ENCODE peak calls at places on chromosomes 16 and 17, in seven cellular contexts. One of them, this sample, is unnamed.

GRCh38 chr16:72023962-72024361 is 15.4 kb downstream of the DHODH start:
- DNase-seq in AG04450: no peak
- DNase-seq in coronary artery: no peak
- DNase-seq in activated B cell treated with CpG ODN at 0.5 μM for 24 hours: no peak
- DNase-seq in right lobe of liver: peak
- DNase-seq in fibroblast of the aortic adventitia: no peak
- DNase-seq in tibial artery: no peak
- DNase-seq in this sample: no peak

GRCh38 chr16:88541109-88541508 is 29.1 kb upstream of the ZC3H18 start:
- DNase-seq in AG04450: no peak
- DNase-seq in coronary artery: no peak
- DNase-seq in activated B cell treated with CpG ODN at 0.5 μM for 24 hours: no peak
- DNase-seq in right lobe of liver: no peak
- DNase-seq in fibroblast of the aortic adventitia: no peak
- DNase-seq in tibial artery: no peak
- DNase-seq in this sample: no peak

GRCh38 chr17:4175921-4176802 is 33.2 kb downstream of the CYB5D2 start:
- DNase-seq in AG04450: no peak
- DNase-seq in coronary artery: no peak
- DNase-seq in activated B cell treated with CpG ODN at 0.5 μM for 24 hours: no peak
- DNase-seq in right lobe of liver: no peak
- DNase-seq in fibroblast of the aortic adventitia: no peak
- DNase-seq in tibial artery: no peak
- DNase-seq in this sample: peak

GRCh38 chr17:82101301-82101715 is 3.3 kb upstream of the FASN start:
- DNase-seq in AG04450: no peak
- DNase-seq in coronary artery: no peak
- DNase-seq in activated B cell treated with CpG ODN at 0.5 μM for 24 hours: no peak
- DNase-seq in right lobe of liver: peak
- DNase-seq in fibroblast of the aortic adventitia: no peak
- DNase-seq in tibial artery: no peak
- DNase-seq in this sample: no peak

GRCh38 chr16:50284131-50284911 is 18.0 kb downstream of the ADCY7 start:
- DNase-seq in AG04450: no peak
- DNase-seq in coronary artery: no peak
- DNase-seq in activated B cell treated with CpG ODN at 0.5 μM for 24 hours: no peak
- DNase-seq in right lobe of liver: no peak
- DNase-seq in fibroblast of the aortic adventitia: no peak
- DNase-seq in tibial artery: peak
- DNase-seq in this sample: no peak

GRCh38 chr17:64418506-64419339 is 28.1 kb upstream of the PECAM1 start:
- DNase-seq in AG04450: peak
- DNase-seq in coronary artery: no peak
- DNase-seq in activated B cell treated with CpG ODN at 0.5 μM for 24 hours: no peak
- DNase-seq in right lobe of liver: no peak
- DNase-seq in fibroblast of the aortic adventitia: peak
- DNase-seq in tibial artery: no peak
- DNase-seq in this sample: peak

GRCh38 chr16:17396762-17397498 is 73.8 kb downstream of the XYLT1 start:
- DNase-seq in AG04450: no peak
- DNase-seq in coronary artery: no peak
- DNase-seq in activated B cell treated with CpG ODN at 0.5 μM for 24 hours: no peak
- DNase-seq in right lobe of liver: no peak
- DNase-seq in fibroblast of the aortic adventitia: peak
- DNase-seq in tibial artery: peak
- DNase-seq in this sample: peak

GRCh38 chr17:76700290-76700626 is 10.5 kb downstream of the MXRA7 start:
- DNase-seq in AG04450: no peak
- DNase-seq in coronary artery: no peak
- DNase-seq in activated B cell treated with CpG ODN at 0.5 μM for 24 hours: no peak
- DNase-seq in right lobe of liver: no peak
- DNase-seq in fibroblast of the aortic adventitia: peak
- DNase-seq in tibial artery: no peak
- DNase-seq in this sample: no peak

GRCh38 chr16:74730049-74730683 is 29.5 kb upstream of the MLKL start:
- DNase-seq in AG04450: no peak
- DNase-seq in coronary artery: no peak
- DNase-seq in activated B cell treated with CpG ODN at 0.5 μM for 24 hours: no peak
- DNase-seq in right lobe of liver: no peak
- DNase-seq in fibroblast of the aortic adventitia: no peak
- DNase-seq in tibial artery: no peak
- DNase-seq in this sample: no peak

GRCh38 chr16:69179255-69180010 is 7.5 kb upstream of the SNTB2 start:
- DNase-seq in AG04450: peak
- DNase-seq in coronary artery: no peak
- DNase-seq in activated B cell treated with CpG ODN at 0.5 μM for 24 hours: no peak
- DNase-seq in right lobe of liver: peak
- DNase-seq in fibroblast of the aortic adventitia: peak
- DNase-seq in tibial artery: peak
- DNase-seq in this sample: peak

GRCh38 chr17:3826191-3826590 is 19.9 kb downstream of the NCBP3 start:
- DNase-seq in AG04450: no peak
- DNase-seq in coronary artery: no peak
- DNase-seq in activated B cell treated with CpG ODN at 0.5 μM for 24 hours: no peak
- DNase-seq in right lobe of liver: no peak
- DNase-seq in fibroblast of the aortic adventitia: no peak
- DNase-seq in tibial artery: no peak
- DNase-seq in this sample: no peak

GRCh38 chr16:77191259-77191969 is 424 bp downstream of the MON1B start:
- DNase-seq in AG04450: no peak
- DNase-seq in coronary artery: no peak
- DNase-seq in activated B cell treated with CpG ODN at 0.5 μM for 24 hours: peak
- DNase-seq in right lobe of liver: no peak
- DNase-seq in fibroblast of the aortic adventitia: peak
- DNase-seq in tibial artery: no peak
- DNase-seq in this sample: peak

GRCh38 chr17:8726951-8727555 is 17.6 kb downstream of the CCDC42 start:
- DNase-seq in AG04450: no peak
- DNase-seq in coronary artery: peak
- DNase-seq in activated B cell treated with CpG ODN at 0.5 μM for 24 hours: no peak
- DNase-seq in right lobe of liver: no peak
- DNase-seq in fibroblast of the aortic adventitia: peak
- DNase-seq in tibial artery: peak
- DNase-seq in this sample: peak

GRCh38 chr17:9878791-9879525 is 26.1 kb downstream of the RCVRN start:
- DNase-seq in AG04450: no peak
- DNase-seq in coronary artery: no peak
- DNase-seq in activated B cell treated with CpG ODN at 0.5 μM for 24 hours: no peak
- DNase-seq in right lobe of liver: no peak
- DNase-seq in fibroblast of the aortic adventitia: no peak
- DNase-seq in tibial artery: no peak
- DNase-seq in this sample: peak

GRCh38 chr16:1102921-1103648 is 7.0 kb upstream of the C1QTNF8 start:
- DNase-seq in AG04450: no peak
- DNase-seq in coronary artery: no peak
- DNase-seq in activated B cell treated with CpG ODN at 0.5 μM for 24 hours: peak
- DNase-seq in right lobe of liver: peak
- DNase-seq in fibroblast of the aortic adventitia: no peak
- DNase-seq in tibial artery: no peak
- DNase-seq in this sample: peak

GRCh38 chr16:641326-642188 is at the start of gene MCRIP2:
- DNase-seq in AG04450: peak
- DNase-seq in coronary artery: peak
- DNase-seq in activated B cell treated with CpG ODN at 0.5 μM for 24 hours: peak
- DNase-seq in right lobe of liver: peak
- DNase-seq in fibroblast of the aortic adventitia: peak
- DNase-seq in tibial artery: peak
- DNase-seq in this sample: peak

GRCh38 chr16:50416388-50416787 is 47.6 kb upstream of the BRD7 start:
- DNase-seq in AG04450: no peak
- DNase-seq in coronary artery: no peak
- DNase-seq in activated B cell treated with CpG ODN at 0.5 μM for 24 hours: no peak
- DNase-seq in right lobe of liver: no peak
- DNase-seq in fibroblast of the aortic adventitia: no peak
- DNase-seq in tibial artery: no peak
- DNase-seq in this sample: no peak

GRCh38 chr17:14451729-14452191 is 150.9 kb downstream of the HS3ST3B1 start:
- DNase-seq in AG04450: no peak
- DNase-seq in coronary artery: no peak
- DNase-seq in activated B cell treated with CpG ODN at 0.5 μM for 24 hours: no peak
- DNase-seq in right lobe of liver: no peak
- DNase-seq in fibroblast of the aortic adventitia: no peak
- DNase-seq in tibial artery: no peak
- DNase-seq in this sample: peak

GRCh38 chr17:29855686-29856085 is 74.3 kb downstream of the SSH2 start:
- DNase-seq in AG04450: no peak
- DNase-seq in coronary artery: no peak
- DNase-seq in activated B cell treated with CpG ODN at 0.5 μM for 24 hours: no peak
- DNase-seq in right lobe of liver: no peak
- DNase-seq in fibroblast of the aortic adventitia: peak
- DNase-seq in tibial artery: no peak
- DNase-seq in this sample: peak

GRCh38 chr16:2991566-2992261 is 11.5 kb upstream of the PKMYT1 start:
- DNase-seq in AG04450: no peak
- DNase-seq in coronary artery: no peak
- DNase-seq in activated B cell treated with CpG ODN at 0.5 μM for 24 hours: no peak
- DNase-seq in right lobe of liver: no peak
- DNase-seq in fibroblast of the aortic adventitia: no peak
- DNase-seq in tibial artery: no peak
- DNase-seq in this sample: no peak

GRCh38 chr17:33688771-33689170 is 395.7 kb upstream of the ASIC2 start:
- DNase-seq in AG04450: no peak
- DNase-seq in coronary artery: no peak
- DNase-seq in activated B cell treated with CpG ODN at 0.5 μM for 24 hours: no peak
- DNase-seq in right lobe of liver: no peak
- DNase-seq in fibroblast of the aortic adventitia: no peak
- DNase-seq in tibial artery: no peak
- DNase-seq in this sample: no peak

GRCh38 chr17:33687831-33688230 is 394.7 kb upstream of the ASIC2 start:
- DNase-seq in AG04450: no peak
- DNase-seq in coronary artery: no peak
- DNase-seq in activated B cell treated with CpG ODN at 0.5 μM for 24 hours: no peak
- DNase-seq in right lobe of liver: no peak
- DNase-seq in fibroblast of the aortic adventitia: no peak
- DNase-seq in tibial artery: no peak
- DNase-seq in this sample: no peak

GRCh38 chr17:33684714-33685113 is 391.6 kb upstream of the ASIC2 start:
- DNase-seq in AG04450: no peak
- DNase-seq in coronary artery: no peak
- DNase-seq in activated B cell treated with CpG ODN at 0.5 μM for 24 hours: no peak
- DNase-seq in right lobe of liver: no peak
- DNase-seq in fibroblast of the aortic adventitia: no peak
- DNase-seq in tibial artery: no peak
- DNase-seq in this sample: no peak

GRCh38 chr17:33686171-33686570 is 393.1 kb upstream of the ASIC2 start:
- DNase-seq in AG04450: no peak
- DNase-seq in coronary artery: no peak
- DNase-seq in activated B cell treated with CpG ODN at 0.5 μM for 24 hours: no peak
- DNase-seq in right lobe of liver: no peak
- DNase-seq in fibroblast of the aortic adventitia: no peak
- DNase-seq in tibial artery: no peak
- DNase-seq in this sample: no peak

GRCh38 chr17:33689725-33690124 is 396.6 kb upstream of the ASIC2 start:
- DNase-seq in AG04450: no peak
- DNase-seq in coronary artery: no peak
- DNase-seq in activated B cell treated with CpG ODN at 0.5 μM for 24 hours: no peak
- DNase-seq in right lobe of liver: no peak
- DNase-seq in fibroblast of the aortic adventitia: no peak
- DNase-seq in tibial artery: no peak
- DNase-seq in this sample: no peak
- TF ChIP-seq CTCF in AG04450: no peak
- TF ChIP-seq CTCF in coronary artery: no peak
- TF ChIP-seq CTCF in activated B cell treated with CpG ODN at 0.5 μM for 24 hours: no peak
- TF ChIP-seq CTCF in right lobe of liver: no peak
- TF ChIP-seq CTCF in fibroblast of the aortic adventitia: no peak
- TF ChIP-seq CTCF in tibial artery: no peak
- TF ChIP-seq CTCF in this sample: peak

DNA sequence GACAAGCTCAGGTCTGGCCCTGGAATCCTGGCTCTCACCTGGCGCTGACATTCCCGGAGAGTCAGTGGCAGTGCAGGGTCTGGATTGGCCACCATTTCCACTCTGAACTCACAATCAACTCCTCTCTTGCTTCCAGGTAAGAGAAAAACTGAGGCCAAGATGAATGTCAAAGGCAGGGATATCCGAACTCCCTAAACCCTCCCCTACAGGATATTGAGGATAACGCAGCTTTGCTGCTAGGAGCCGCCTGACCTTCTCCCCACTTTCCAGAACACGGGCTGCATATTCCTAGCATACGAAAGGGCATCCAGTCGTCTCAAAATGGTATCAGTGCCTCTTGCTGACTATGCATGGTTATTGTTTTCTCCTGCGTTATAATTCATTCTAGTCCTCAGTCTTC is 473.4 kb downstream of the SOX9 start:
- DNase-seq in AG04450: no peak
- DNase-seq in coronary artery: no peak
- DNase-seq in activated B cell treated with CpG ODN at 0.5 μM for 24 hours: no peak
- DNase-seq in right lobe of liver: no peak
- DNase-seq in fibroblast of the aortic adventitia: no peak
- DNase-seq in tibial artery: no peak
- DNase-seq in this sample: no peak
- TF ChIP-seq CTCF in AG04450: no peak
- TF ChIP-seq CTCF in coronary artery: no peak
- TF ChIP-seq CTCF in activated B cell treated with CpG ODN at 0.5 μM for 24 hours: no peak
- TF ChIP-seq CTCF in right lobe of liver: no peak
- TF ChIP-seq CTCF in fibroblast of the aortic adventitia: no peak
- TF ChIP-seq CTCF in tibial artery: no peak
- TF ChIP-seq CTCF in this sample: no peak

GRCh38 chr16:20348365-20349185 is 3.9 kb downstream of the UMOD start:
- DNase-seq in AG04450: no peak
- DNase-seq in coronary artery: no peak
- DNase-seq in activated B cell treated with CpG ODN at 0.5 μM for 24 hours: no peak
- DNase-seq in right lobe of liver: peak
- DNase-seq in fibroblast of the aortic adventitia: no peak
- DNase-seq in tibial artery: no peak
- DNase-seq in this sample: no peak
- TF ChIP-seq CTCF in AG04450: no peak
- TF ChIP-seq CTCF in coronary artery: no peak
- TF ChIP-seq CTCF in activated B cell treated with CpG ODN at 0.5 μM for 24 hours: no peak
- TF ChIP-seq CTCF in right lobe of liver: peak
- TF ChIP-seq CTCF in fibroblast of the aortic adventitia: no peak
- TF ChIP-seq CTCF in tibial artery: peak
- TF ChIP-seq CTCF in this sample: no peak

DNA sequence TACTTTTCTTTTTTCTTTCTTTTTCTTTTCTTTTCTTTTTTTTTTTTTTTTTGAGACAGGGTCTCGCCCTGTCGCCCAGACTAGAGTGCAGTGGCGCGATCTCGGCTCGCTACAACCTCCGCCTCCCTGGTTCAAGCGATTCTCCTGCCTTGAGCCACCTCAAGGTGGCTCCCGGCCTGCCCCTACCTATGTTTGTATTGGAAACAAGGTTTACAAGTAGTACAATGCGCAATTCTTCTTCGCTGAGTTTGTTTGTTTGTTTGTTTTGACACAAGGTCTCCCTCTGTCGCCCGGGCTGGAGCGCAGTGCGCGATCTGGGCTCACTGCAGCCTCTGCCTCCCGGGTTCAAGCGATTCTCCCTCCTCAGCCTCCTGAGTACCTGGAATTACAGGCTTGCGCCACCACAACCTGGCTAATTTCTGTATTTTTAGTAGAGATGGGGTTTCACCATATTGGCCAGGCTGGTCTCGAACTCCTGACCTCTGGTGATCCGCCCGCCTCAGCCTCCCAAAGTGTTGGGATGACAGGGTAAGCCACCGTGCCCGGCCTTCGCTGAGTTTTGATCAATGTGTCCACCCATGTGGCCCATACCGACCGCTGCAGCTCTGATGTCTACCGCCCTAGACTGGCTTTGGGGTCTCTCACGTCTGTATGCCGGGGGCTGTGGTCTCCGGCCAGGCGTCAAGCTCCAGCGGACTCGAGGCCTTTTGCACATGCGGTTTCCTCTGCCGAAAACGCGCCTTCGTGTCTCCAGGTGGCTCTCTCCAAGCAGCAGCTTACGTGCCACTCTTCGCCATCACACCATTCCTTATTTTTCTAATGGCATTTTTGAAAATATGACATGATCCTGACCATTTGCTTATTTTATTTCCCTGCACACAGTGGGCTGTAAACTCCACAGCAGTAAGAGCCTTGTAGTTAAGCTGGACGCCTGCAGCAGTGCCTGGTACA is 1.1 kb upstream of the YBX2 start:
- DNase-seq in AG04450: no peak
- DNase-seq in coronary artery: peak
- DNase-seq in activated B cell treated with CpG ODN at 0.5 μM for 24 hours: no peak
- DNase-seq in right lobe of liver: no peak
- DNase-seq in fibroblast of the aortic adventitia: no peak
- DNase-seq in tibial artery: no peak
- DNase-seq in this sample: no peak
- TF ChIP-seq CTCF in AG04450: no peak
- TF ChIP-seq CTCF in coronary artery: no peak
- TF ChIP-seq CTCF in activated B cell treated with CpG ODN at 0.5 μM for 24 hours: no peak
- TF ChIP-seq CTCF in right lobe of liver: no peak
- TF ChIP-seq CTCF in fibroblast of the aortic adventitia: no peak
- TF ChIP-seq CTCF in tibial artery: no peak
- TF ChIP-seq CTCF in this sample: no peak

This sample was measured in fibroblast of villous mesenchyme.